ENCODE peak calls at places on chromosomes 11 and 22, in nine cellular contexts. N, P, U, T, L, E, D, I and H are unnamed samples.

GRCh38 chr22:45429921-45430775 is 16.7 kb downstream of the RIBC2 start:
- DNase-seq in N (no peak), P (no peak), U (no peak), T (no peak), L (no peak), E (no peak), D (peak; percentile 66), I (no peak), H (no peak)

GRCh38 chr11:48148749-48149148 is 67.9 kb upstream of the OR4B1 start:
- DNase-seq in N (no peak), P (no peak), U (no peak), T (no peak), L (peak; percentile 16), E (no peak), D (no peak), I (no peak), H (no peak)

GRCh38 chr22:44366372-44367310 is 53.9 kb upstream of the SHISAL1 start:
- DNase-seq in N (no peak), P (no peak), U (peak; percentile 20), T (no peak), L (peak; percentile 11), E (no peak), D (peak; percentile 73), I (no peak), H (no peak)

GRCh38 chr11:69292221-69292648 is 1.7 kb upstream of the MYEOV start:
- DNase-seq in N (peak; percentile 49), P (no peak), U (no peak), T (peak; percentile 34), L (peak; percentile 40), E (no peak), D (peak; percentile 88), I (no peak), H (peak; percentile 27)

GRCh38 chr11:128494418-128495332 is 92.7 kb downstream of the ETS1 start:
- DNase-seq in N (no peak), P (no peak), U (no peak), T (no peak), L (no peak), E (no peak), D (no peak), I (no peak), H (no peak)

GRCh38 chr11:83724704-83725114 is 438.5 kb upstream of the CCDC90B start:
- DNase-seq in N (no peak), P (no peak), U (no peak), T (peak; percentile 4), L (no peak), E (no peak), D (no peak), I (no peak), H (peak; percentile 80)

GRCh38 chr11:67254768-67255167 is 11.5 kb upstream of the GRK2 start:
- DNase-seq in N (peak; percentile 13), P (no peak), U (no peak), T (no peak), L (no peak), E (no peak), D (no peak), I (no peak), H (no peak)

GRCh38 chr11:86484164-86484794 is 109.6 kb downstream of the CCDC81 start:
- DNase-seq in N (no peak), P (peak; percentile 54), U (peak; percentile 100), T (peak; percentile 97), L (peak; percentile 100), E (no peak), D (no peak), I (peak; percentile 31), H (no peak)

GRCh38 chr22:46362221-46362933 is 26.9 kb downstream of the TRMU start:
- DNase-seq in N (peak; percentile 31), P (no peak), U (peak; percentile 6), T (no peak), L (no peak), E (no peak), D (peak; percentile 70), I (no peak), H (no peak)

GRCh38 chr11:11215944-11216343 is 137.1 kb downstream of the CSNK2A3 start:
- DNase-seq in N (no peak), P (no peak), U (no peak), T (no peak), L (no peak), E (no peak), D (no peak), I (no peak), H (peak; percentile 62)

GRCh38 chr11:126158054-126158791 is 53.2 kb downstream of the RPUSD4 start:
- DNase-seq in N (no peak), P (no peak), U (no peak), T (no peak), L (no peak), E (no peak), D (peak; percentile 50), I (no peak), H (no peak)

GRCh38 chr22:32522237-32522636 is 47.6 kb downstream of the FBXO7 start:
- DNase-seq in N (no peak), P (no peak), U (no peak), T (no peak), L (no peak), E (no peak), D (no peak), I (no peak), H (no peak)

GRCh38 chr11:102762414-102762813 is 18.0 kb downstream of the MMP10 start:
- DNase-seq in N (no peak), P (no peak), U (peak; percentile 62), T (no peak), L (peak; percentile 45), E (no peak), D (no peak), I (no peak), H (no peak)

GRCh38 chr22:44312766-44313165 is at the start of gene SHISAL1:
- DNase-seq in N (no peak), P (no peak), U (peak; percentile 22), T (no peak), L (no peak), E (no peak), D (no peak), I (no peak), H (no peak)

GRCh38 chr11:76293189-76293631 is 86.9 kb upstream of the WNT11 start:
- DNase-seq in N (no peak), P (no peak), U (no peak), T (no peak), L (no peak), E (peak; percentile 37), D (no peak), I (no peak), H (no peak)

GRCh38 chr11:86738615-86739014 is 61.7 kb upstream of the PRSS23 start:
- DNase-seq in N (no peak), P (no peak), U (no peak), T (no peak), L (peak; percentile 10), E (no peak), D (no peak), I (no peak), H (no peak)

GRCh38 chr11:79150966-79151365 is 289.9 kb downstream of the TENM4 start:
- DNase-seq in N (no peak), P (no peak), U (peak; percentile 86), T (no peak), L (no peak), E (no peak), D (no peak), I (no peak), H (no peak)

GRCh38 chr22:20805972-20806471 is 32.1 kb downstream of the SERPIND1 start:
- DNase-seq in N (no peak), P (no peak), U (peak; percentile 10), T (no peak), L (no peak), E (no peak), D (no peak), I (no peak), H (no peak)

GRCh38 chr11:69044111-69045013 is 4.4 kb upstream of the TPCN2 start:
- DNase-seq in N (peak; percentile 20), P (peak; percentile 74), U (peak; percentile 72), T (peak; percentile 84), L (peak; percentile 56), E (no peak), D (peak; percentile 77), I (peak; percentile 68), H (peak; percentile 75)

DNA sequence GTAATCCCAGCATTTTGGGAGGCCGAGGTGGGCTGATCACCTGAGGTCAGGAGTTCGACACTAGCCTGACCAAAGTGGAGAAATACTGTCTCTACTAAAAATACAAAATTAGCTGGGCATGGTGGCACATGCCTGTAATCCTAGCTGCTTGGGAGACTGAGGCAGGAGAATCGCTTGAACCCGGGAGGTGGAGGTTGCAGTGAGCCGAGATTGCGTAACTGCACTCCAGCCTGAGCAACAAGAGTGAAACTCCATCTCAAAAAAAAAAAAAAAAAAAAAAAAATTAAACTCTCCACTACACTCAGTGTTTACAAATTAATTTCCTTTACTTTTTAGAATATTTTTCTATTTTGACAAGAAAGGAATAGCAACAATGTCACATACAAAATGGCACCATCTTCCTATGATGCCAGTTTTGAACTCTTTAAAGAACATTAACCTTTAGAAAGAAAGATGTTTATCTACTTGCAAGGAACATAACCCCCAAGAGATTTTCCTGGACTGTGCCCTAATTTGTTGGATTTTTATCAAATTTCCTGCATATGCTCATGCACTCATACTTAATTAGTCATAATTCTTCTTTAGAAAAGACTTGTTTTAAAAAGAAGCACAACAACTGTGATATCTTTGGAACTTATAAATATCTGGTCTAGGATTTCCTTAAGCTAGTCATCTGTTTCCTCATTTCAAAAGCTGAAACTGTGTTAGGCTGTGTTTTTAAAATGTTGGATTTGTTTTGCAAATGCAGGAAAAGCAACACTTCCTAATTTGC is 22.6 kb upstream of the HIPK3 start:
- DNase-seq in N (no peak), P (no peak), U (peak; percentile 3), T (no peak), L (peak; percentile 87), E (no peak), D (no peak), I (no peak), H (no peak)
- TF ChIP-seq POLR2A in N (no peak), P (no peak), U (no peak), T (no peak), L (no peak), E (no peak), D (no peak), I (no peak), H (no peak)

GRCh38 chr22:17786435-17787158 is 12.3 kb upstream of the BID start:
- DNase-seq in N (no peak), P (peak; percentile 83), U (no peak), T (no peak), L (peak; percentile 60), E (no peak), D (no peak), I (no peak), H (peak; percentile 27)
- TF ChIP-seq POLR2A in N (no peak), P (no peak), U (no peak), T (no peak), L (no peak), E (peak; percentile 22), D (no peak), I (no peak), H (no peak)

DNA sequence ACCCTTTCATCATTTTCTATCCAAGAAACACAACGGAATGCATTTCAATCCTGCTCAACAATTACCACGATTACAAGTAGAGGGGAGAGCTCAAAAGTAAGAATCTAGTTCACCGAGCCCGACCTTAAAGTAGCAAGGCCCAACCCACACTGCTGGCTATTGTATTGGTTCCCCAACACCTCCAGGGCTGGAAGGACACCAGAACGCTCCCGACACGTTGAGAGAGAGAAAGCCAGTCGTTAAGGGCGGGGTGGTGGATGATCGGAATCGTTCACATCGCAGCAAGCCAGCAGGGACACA is 690 bp downstream of the CKAP5 start:
- DNase-seq in N (no peak), P (no peak), U (no peak), T (no peak), L (peak; percentile 66), E (no peak), D (no peak), I (no peak), H (no peak)
- TF ChIP-seq POLR2A in N (no peak), P (no peak), U (no peak), T (no peak), L (no peak), E (no peak), D (no peak), I (no peak), H (no peak)

GRCh38 chr22:24543068-24543675 is 11.8 kb downstream of the GUCD1 start:
- DNase-seq in N (no peak), P (no peak), U (no peak), T (no peak), L (no peak), E (no peak), D (no peak), I (no peak), H (no peak)
- TF ChIP-seq POLR2A in N (no peak), P (no peak), U (no peak), T (no peak), L (no peak), E (no peak), D (no peak), I (no peak), H (no peak)